ENCODE peak calls at places on chromosomes 13 and 19, in ten cellular contexts. T, D, N, C, Z, W, Y, U, B and I are unnamed samples.

GRCh38 chr19:58385313-58386165 is 1.5 kb upstream of the RPS5 start:
- DNase-seq in C (no peak), T (peak), Z (no peak), B (no peak), D (no peak), N (no peak), Y (no peak), W (no peak), U (no peak), I (no peak)

GRCh38 chr13:51342706-51343105 is 3.2 kb downstream of the SERPINE3 start:
- DNase-seq in B (no peak), U (no peak), C (no peak), D (no peak), Z (no peak), T (no peak), Y (no peak), W (no peak), N (no peak), I (no peak)

GRCh38 chr19:47613165-47614146 is 4.5 kb downstream of the BICRA start:
- DNase-seq in Z (peak), N (no peak), D (no peak), T (no peak), W (peak), C (no peak), Y (no peak), B (no peak), U (no peak), I (no peak)

GRCh38 chr19:2415973-2416319 is 11.4 kb downstream of the TIMM13 start:
- DNase-seq in U (no peak), D (no peak), Y (no peak), N (no peak), T (no peak), Z (no peak), C (no peak), B (no peak), W (no peak), I (no peak)

GRCh38 chr19:5936308-5936980 is 22.4 kb downstream of the CAPS start:
- DNase-seq in N (no peak), Y (no peak), D (no peak), W (no peak), T (no peak), C (peak), B (no peak), Z (no peak), U (no peak), I (no peak)

GRCh38 chr19:30882411-30883005 is 466.7 kb downstream of the TSHZ3 start:
- DNase-seq in W (no peak), D (no peak), C (no peak), N (no peak), Y (no peak), U (no peak), Z (no peak), T (no peak), B (no peak), I (no peak)

GRCh38 chr13:100063333-100063732 is 25.6 kb upstream of the PCCA start:
- DNase-seq in C (no peak), Z (no peak), U (no peak), N (no peak), Y (no peak), T (no peak), D (no peak), W (no peak), B (no peak), I (no peak)

GRCh38 chr19:18756896-18757295 is 34.2 kb downstream of the COMP start:
- DNase-seq in T (no peak), Y (no peak), D (no peak), W (no peak), U (no peak), N (no peak), B (no peak), Z (no peak), C (peak), I (no peak)

GRCh38 chr19:1774999-1775772 is 21.9 kb downstream of the ONECUT3 start:
- DNase-seq in N (no peak), C (no peak), Z (peak), T (no peak), B (no peak), D (peak), Y (no peak), W (no peak), U (no peak), I (no peak)

GRCh38 chr19:2115324-2115723 is 18.6 kb downstream of the IZUMO4 start:
- DNase-seq in Y (no peak), C (no peak), U (no peak), B (no peak), D (no peak), Z (no peak), N (no peak), W (no peak), T (no peak), I (no peak)

GRCh38 chr19:15417699-15418098 is 1.1 kb downstream of the AKAP8L start:
- DNase-seq in D (no peak), W (no peak), C (peak), N (no peak), B (no peak), Y (no peak), T (no peak), U (no peak), Z (no peak), I (no peak)

GRCh38 chr19:49528211-49528771 is 488 bp downstream of the RCN3 start:
- DNase-seq in C (no peak), U (no peak), N (no peak), D (no peak), Y (no peak), Z (no peak), T (no peak), W (no peak), B (no peak), I (no peak)

GRCh38 chr13:106001443-106001842 is 534.0 kb downstream of the EFNB2 start:
- DNase-seq in Y (no peak), N (no peak), W (no peak), T (no peak), D (no peak), Z (no peak), C (no peak), U (no peak), B (no peak), I (no peak)

GRCh38 chr19:35935911-35936737 is at the start of gene LRFN3:
- DNase-seq in U (peak), T (peak), Y (peak), D (peak), N (peak), C (peak), B (peak), Z (peak), W (peak), I (no peak)

GRCh38 chr13:24911135-24911524 is 147.2 kb downstream of the RNF17 start:
- DNase-seq in W (no peak), Z (no peak), N (no peak), B (no peak), U (no peak), C (no peak), D (no peak), Y (no peak), T (no peak), I (no peak)

GRCh38 chr13:58953638-58954037 is 1210.1 kb downstream of the DIAPH3 start:
- DNase-seq in N (no peak), D (no peak), C (no peak), B (no peak), W (no peak), Y (no peak), Z (no peak), U (no peak), T (no peak), I (no peak)

GRCh38 chr13:46165485-46166220 is 16.3 kb downstream of the LCP1 start:
- DNase-seq in Y (no peak), C (no peak), U (no peak), T (peak), Z (no peak), D (no peak), B (no peak), N (no peak), W (no peak), I (no peak)

GRCh38 chr19:3516675-3517207 is 10.6 kb downstream of the FZR1 start:
- DNase-seq in W (no peak), B (no peak), N (peak), Y (no peak), U (peak), Z (no peak), T (peak), C (peak), D (no peak), I (no peak)

GRCh38 chr19:56092685-56093631 is 28.1 kb downstream of the ZNF787 start:
- DNase-seq in Y (no peak), T (no peak), N (no peak), Z (no peak), C (no peak), U (no peak), D (no peak), B (no peak), W (no peak), I (no peak)

GRCh38 chr13:109818891-109819290 is 32.5 kb upstream of the IRS2 start:
- DNase-seq in B (no peak), Z (no peak), C (no peak), W (no peak), N (no peak), U (no peak), T (no peak), D (no peak), Y (no peak), I (no peak)